ENCODE peak calls at places on chromosomes 16 and 17, in six cellular contexts. R is GM12891, Q is heart left ventricle, T is adrenal gland, J is tibial nerve, B is right lobe of liver. L is an unnamed sample.

GRCh38 chr16:84144301-84144858 is 597 bp downstream of the HSDL1 start:
- DNase-seq in T (no peak), B (peak), R (peak), Q (no peak), J (no peak), L (peak)

GRCh38 chr17:44086364-44087311 is 16.1 kb downstream of the G6PC3 start:
- DNase-seq in B (no peak), T (peak), Q (no peak), R (no peak), J (no peak), L (peak)

GRCh38 chr16:3946604-3947180 is 66.2 kb upstream of the CREBBP start:
- DNase-seq in J (no peak), R (no peak), T (no peak), B (no peak), Q (no peak), L (no peak)

GRCh38 chr16:88921603-88921995 is 55.1 kb upstream of the PABPN1L start:
- DNase-seq in T (no peak), J (no peak), R (no peak), B (no peak), Q (no peak), L (no peak)

GRCh38 chr17:42249681-42250446 is 26.3 kb downstream of the STAT5B start:
- DNase-seq in Q (no peak), J (no peak), B (no peak), T (no peak), R (no peak), L (no peak)

GRCh38 chr16:75555213-75555706 is 792 bp downstream of the TMEM231 start:
- DNase-seq in B (peak), J (peak), T (peak), Q (peak), R (no peak), L (peak)

GRCh38 chr16:15602285-15603044 is 40.5 kb downstream of the MARF1 start:
- DNase-seq in J (no peak), B (no peak), Q (no peak), R (no peak), T (no peak), L (no peak)

GRCh38 chr16:71626018-71626857 is at the start of gene MARVELD3:
- DNase-seq in Q (no peak), T (no peak), R (peak), J (no peak), B (peak), L (peak)

GRCh38 chr17:31678431-31678830 is 180.6 kb downstream of the COPRS start:
- DNase-seq in T (peak), Q (no peak), J (no peak), R (no peak), B (peak), L (no peak)

GRCh38 chr17:48612854-48613691 is 2.0 kb downstream of the HOXB8 start:
- DNase-seq in B (no peak), J (no peak), T (peak), R (no peak), Q (no peak), L (no peak)

GRCh38 chr16:88287219-88287618 is 95.5 kb upstream of the ZNF469 start:
- DNase-seq in Q (no peak), J (no peak), B (no peak), R (no peak), T (peak), L (no peak)

GRCh38 chr16:34078697-34079096 is 619.3 kb downstream of the TP53TG3F start:
- DNase-seq in R (no peak), Q (no peak), B (no peak), J (no peak), T (no peak), L (no peak)

GRCh38 chr17:41505007-41505835 is at the start of gene KRT13:
- DNase-seq in T (no peak), B (no peak), Q (no peak), R (no peak), J (no peak), L (no peak)

GRCh38 chr16:1773703-1774455 is 945 bp upstream of the MRPS34 start:
- DNase-seq in Q (no peak), J (no peak), T (peak), B (peak), R (no peak), L (no peak)

GRCh38 chr17:82536220-82537201 is 17.0 kb downstream of the FOXK2 start:
- DNase-seq in T (peak), Q (peak), B (no peak), R (no peak), J (peak), L (peak)

GRCh38 chr16:83706394-83706793 is 101.4 kb upstream of the HSBP1 start:
- DNase-seq in Q (no peak), T (no peak), B (no peak), J (no peak), R (no peak), L (no peak)

GRCh38 chr16:1189455-1189854 is 35.6 kb downstream of the TPSG1 start:
- DNase-seq in R (no peak), T (no peak), Q (no peak), J (no peak), B (no peak), L (no peak)

GRCh38 chr17:38750044-38750311 is 1.8 kb upstream of the PCGF2 start:
- DNase-seq in Q (no peak), J (no peak), T (no peak), B (no peak), R (no peak), L (no peak)

GRCh38 chr16:8721693-8722348 is 47.4 kb downstream of the ABAT start:
- DNase-seq in J (no peak), B (no peak), R (no peak), Q (no peak), T (peak), L (no peak)

GRCh38 chr16:24988593-24989338 is 26.4 kb downstream of the ARHGAP17 start:
- DNase-seq in Q (peak), T (peak), R (no peak), J (peak), B (peak), L (no peak)

GRCh38 chr16:56551796-56552738 is 12.8 kb upstream of the MT4 start:
- DNase-seq in B (peak), T (peak), J (no peak), Q (peak), R (no peak), L (no peak)

GRCh38 chr16:72125635-72126428 is 32.2 kb downstream of the DHX38 start:
- DNase-seq in B (no peak), Q (no peak), T (no peak), J (no peak), R (no peak), L (no peak)

GRCh38 chr17:74865504-74866197 is 6.0 kb upstream of the GRIN2C start:
- DNase-seq in R (no peak), J (no peak), B (peak), Q (no peak), T (no peak), L (no peak)

DNA sequence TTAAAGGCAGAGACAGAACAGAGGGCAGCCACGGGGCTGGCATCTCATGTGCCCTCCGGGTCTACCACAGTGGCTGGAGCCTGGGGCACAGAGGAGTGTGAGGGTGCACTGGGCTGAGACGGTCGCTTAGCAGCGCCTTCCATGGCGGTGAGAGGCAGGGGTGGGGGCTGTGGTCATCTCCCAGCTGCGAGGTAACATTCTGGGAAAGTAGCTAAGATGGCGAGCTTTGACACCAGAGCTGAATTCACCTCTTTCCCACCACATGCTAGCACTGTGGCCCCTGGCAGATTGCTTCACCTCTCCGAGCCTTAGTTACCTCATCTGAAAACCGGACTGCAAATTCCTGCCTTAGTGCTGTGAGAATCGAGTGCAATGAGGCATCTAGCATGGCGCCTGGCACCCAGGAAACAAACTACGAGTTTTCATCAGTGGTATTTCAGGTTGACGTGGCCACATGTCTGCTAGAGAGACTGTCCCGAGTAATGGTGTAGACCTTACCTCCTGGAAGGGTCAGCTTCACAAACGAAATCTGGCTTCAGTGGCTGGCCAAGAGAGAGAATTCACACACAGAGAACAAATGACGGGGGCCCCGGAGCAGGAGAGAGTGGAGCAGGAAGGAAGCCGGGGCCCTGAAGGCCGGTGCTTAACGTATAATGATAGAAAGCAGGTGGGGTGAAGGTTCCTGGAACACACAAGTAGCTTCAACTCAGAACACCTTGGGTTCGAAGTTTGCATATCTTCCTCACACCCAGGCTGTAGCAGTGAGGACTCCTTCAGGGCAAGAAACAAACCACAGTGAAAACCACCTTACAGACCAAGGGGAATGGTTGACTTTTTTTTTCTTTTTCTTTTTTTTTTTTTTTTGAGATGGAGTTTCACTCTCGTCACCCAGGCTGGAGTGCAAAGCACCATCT is 63.9 kb upstream of the RPH3AL start:
- DNase-seq in R (no peak), J (no peak), T (no peak), Q (no peak), B (no peak), L (no peak)
- TF ChIP-seq POLR2A in R (no peak), J (no peak), T (no peak), Q (no peak), B (no peak), L (no peak)

GRCh38 chr16:79011282-79011681 is 589.3 kb downstream of the MAF start:
- DNase-seq in T (no peak), B (no peak), R (no peak), J (no peak), Q (no peak), L (no peak)
- TF ChIP-seq POLR2A in T (no peak), B (no peak), R (no peak), J (no peak), Q (no peak), L (no peak)

DNA sequence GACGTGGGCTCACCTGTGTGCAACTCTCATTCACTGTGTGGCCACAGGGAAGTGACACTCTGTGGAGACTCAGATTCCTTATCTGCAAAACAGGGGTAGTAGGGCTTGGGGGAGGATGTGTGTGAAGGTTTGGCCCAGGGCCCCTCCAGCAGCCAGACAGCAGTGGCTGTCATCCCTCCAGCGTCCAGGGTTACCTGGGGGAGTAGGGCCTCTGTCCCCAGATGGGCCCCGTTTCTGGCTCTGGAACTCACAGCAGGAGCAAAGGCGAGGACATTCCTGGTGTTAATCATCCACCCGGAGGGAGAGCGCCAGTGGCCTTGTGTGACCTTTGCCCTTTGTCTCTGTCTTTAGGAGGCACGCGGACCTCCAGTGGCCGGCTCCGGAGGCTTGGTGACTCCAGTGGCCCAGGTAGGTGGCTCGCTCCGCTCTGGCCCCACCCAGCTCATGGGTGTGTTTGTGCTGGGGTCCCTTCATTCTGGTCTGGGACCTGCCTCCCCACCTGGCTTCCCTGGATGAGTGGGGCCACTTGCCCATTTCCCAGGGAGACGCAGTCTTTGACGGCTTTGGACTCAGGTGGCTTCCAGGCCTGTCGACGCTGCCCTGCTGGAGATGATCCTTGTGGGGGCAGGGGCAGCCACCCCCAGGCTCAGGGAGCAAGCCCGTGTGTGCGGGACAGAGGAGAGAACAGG is 166.2 kb downstream of the SEC14L1 start:
- DNase-seq in Q (no peak), R (no peak), J (no peak), T (no peak), B (peak), L (no peak)
- TF ChIP-seq POLR2A in Q (no peak), R (no peak), J (no peak), T (no peak), B (peak), L (no peak)

GRCh38 chr16:85625485-85626117 is 12.5 kb downstream of the GSE1 start:
- DNase-seq in R (no peak), Q (no peak), B (no peak), T (no peak), J (no peak), L (no peak)
- TF ChIP-seq POLR2A in R (no peak), Q (no peak), B (no peak), T (no peak), J (no peak), L (no peak)

L was measured in ovary.